ENCODE peak calls at places on chromosomes 13 and 19, in four cellular contexts. C, V, Z and O are unnamed samples. For H3K4me1, the result is how much of the 10 kb centered on the place peaks cover.

GRCh38 chr19:17949956-17950309 is 17.0 kb upstream of the KCNN1 start:
- DNase-seq in C (no peak), V (no peak), Z (no peak), O (no peak)

GRCh38 chr13:28837111-28837510 is 17.0 kb downstream of the MTUS2 start:
- DNase-seq in C (no peak), V (no peak), Z (no peak), O (no peak)

GRCh38 chr19:10764340-10764894 is 46.5 kb downstream of the DNM2 start:
- DNase-seq in C (no peak), V (no peak), Z (no peak), O (no peak)

GRCh38 chr19:13102666-13103584 is at the start of gene LYL1:
- DNase-seq in C (peak), V (no peak), Z (no peak), O (peak)

GRCh38 chr19:47391510-47392223 is 27.7 kb downstream of the MEIS3 start:
- DNase-seq in C (peak), V (peak), Z (peak), O (peak)

GRCh38 chr19:2665103-2665502 is 37.4 kb downstream of the GNG7 start:
- DNase-seq in C (no peak), V (no peak), Z (no peak), O (no peak)

GRCh38 chr19:12733907-12734214 is 623 bp downstream of the TRIR start:
- DNase-seq in C (no peak), V (no peak), Z (no peak), O (no peak)

GRCh38 chr13:44989941-44990340 is 603 bp downstream of the GPALPP1 start:
- DNase-seq in C (no peak), V (peak), Z (no peak), O (no peak)

GRCh38 chr19:16180611-16181010 is 4.6 kb upstream of the FAM32A start:
- DNase-seq in C (no peak), V (no peak), Z (no peak), O (no peak)

GRCh38 chr19:13633109-13633508 is 126.8 kb upstream of the CACNA1A start:
- DNase-seq in C (no peak), V (no peak), Z (no peak), O (no peak)

GRCh38 chr19:40335855-40336700 is 12.1 kb downstream of the C19orf47 start:
- DNase-seq in C (no peak), V (no peak), Z (no peak), O (no peak)

GRCh38 chr13:20263393-20264044 is 31.4 kb upstream of the GJB6 start:
- DNase-seq in C (no peak), V (no peak), Z (no peak), O (no peak)

GRCh38 chr13:21116141-21116540 is 54.8 kb upstream of the LATS2 start:
- DNase-seq in C (no peak), V (no peak), Z (no peak), O (no peak)

GRCh38 chr13:24718192-24718965 is 38.2 kb downstream of the ATP12A start:
- DNase-seq in C (no peak), V (no peak), Z (no peak), O (no peak)

GRCh38 chr13:41025518-41025917 is 6.4 kb upstream of the ELF1 start:
- DNase-seq in C (no peak), V (no peak), Z (no peak), O (no peak)

GRCh38 chr13:47188802-47189201 is 291.9 kb upstream of the HTR2A start:
- DNase-seq in C (no peak), V (no peak), Z (no peak), O (no peak)

GRCh38 chr19:28505933-28506332 is 707.0 kb downstream of the UQCRFS1 start:
- DNase-seq in C (no peak), V (no peak), Z (no peak), O (no peak)

GRCh38 chr13:25478186-25478585 is 106.4 kb downstream of the ATP8A2 start:
- DNase-seq in C (no peak), V (no peak), Z (no peak), O (no peak)

GRCh38 chr19:13209797-13210775 is 59.9 kb downstream of the IER2 start:
- DNase-seq in C (no peak), V (no peak), Z (no peak), O (no peak)

GRCh38 chr13:78609464-78610205 is 6.3 kb upstream of the POU4F1 start:
- DNase-seq in C (no peak), V (no peak), Z (no peak), O (no peak)

GRCh38 chr19:28556371-28556770 is 656.6 kb downstream of the UQCRFS1 start:
- DNase-seq in C (no peak), V (no peak), Z (no peak), O (peak)

GRCh38 chr13:50812242-50812641 is 31.2 kb downstream of the DLEU7 start:
- DNase-seq in C (no peak), V (no peak), Z (no peak), O (no peak)

GRCh38 chr19:46416077-46416709 is 2.8 kb upstream of the CCDC8 start:
- DNase-seq in C (peak), V (no peak), Z (no peak), O (peak)

GRCh38 chr13:27005556-27005955 is 166.1 kb downstream of the USP12 start:
- DNase-seq in C (no peak), V (no peak), Z (no peak), O (no peak)

GRCh38 chr19:2625434-2625833 is 77.1 kb downstream of the GNG7 start:
- DNase-seq in C (peak), V (no peak), Z (no peak), O (no peak)

GRCh38 chr13:27262546-27262945 is 8.1 kb upstream of the RASL11A start:
- DNase-seq in C (no peak), V (no peak), Z (no peak), O (no peak)

GRCh38 chr13:43390101-43390500 is 366.7 kb downstream of the DNAJC15 start:
- DNase-seq in C (no peak), V (no peak), Z (no peak), O (no peak)

GRCh38 chr19:34254552-34255432 is at the start of gene GARRE1:
- DNase-seq in C (no peak), V (peak), Z (peak), O (no peak)

GRCh38 chr13:112756967-112757758 is 67.3 kb downstream of the ATP11A start:
- DNase-seq in C (no peak), V (no peak), Z (no peak), O (no peak)

GRCh38 chr19:51503891-51504290 is 2.3 kb upstream of the SIGLEC12 start:
- DNase-seq in C (no peak), V (no peak), Z (no peak), O (no peak)

DNA sequence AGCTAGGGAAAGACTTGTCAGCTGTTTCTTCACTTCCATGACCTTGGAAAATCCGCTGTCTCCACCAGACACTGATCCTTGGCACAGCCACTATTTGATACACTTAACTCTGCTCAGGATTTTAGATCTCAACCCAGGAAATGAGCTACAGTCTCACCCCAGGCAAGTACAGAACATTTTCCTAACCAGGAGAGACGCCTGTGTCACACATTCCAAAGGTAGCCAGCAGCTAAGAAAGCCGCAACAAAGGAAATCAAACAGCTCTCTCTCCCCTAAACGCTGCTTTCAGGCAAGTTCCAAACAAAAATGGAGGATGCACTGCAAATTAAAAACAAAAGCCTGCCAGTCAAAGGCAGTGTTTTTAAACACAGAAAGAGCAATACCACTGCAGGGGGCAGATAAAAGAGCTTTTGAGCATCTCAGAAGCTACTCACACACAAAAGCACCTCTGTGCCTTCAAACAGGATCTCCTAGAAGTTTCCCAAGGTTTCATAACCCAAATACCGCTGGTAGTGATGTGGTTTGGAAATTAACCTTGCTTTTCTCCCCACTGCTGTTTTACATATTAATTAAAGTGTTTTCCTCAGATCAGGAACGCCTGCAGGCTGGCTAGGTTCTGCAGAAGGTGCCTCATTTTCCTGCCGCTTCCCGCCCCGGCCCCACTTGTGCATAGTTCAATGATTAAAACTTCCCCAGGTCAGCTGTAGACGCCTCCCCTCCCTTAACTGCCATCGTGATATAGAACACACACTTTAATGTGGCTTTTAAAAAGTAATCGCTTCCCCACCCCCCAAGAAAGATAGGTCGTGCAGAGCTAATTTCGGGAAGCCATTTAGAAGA is 57.1 kb downstream of the IRS2 start:
- DNase-seq in C (no peak), V (no peak), Z (no peak), O (no peak)
- H3K4me1 ChIP-seq in C (under half), V (under half), Z (under half), O (under half)

DNA sequence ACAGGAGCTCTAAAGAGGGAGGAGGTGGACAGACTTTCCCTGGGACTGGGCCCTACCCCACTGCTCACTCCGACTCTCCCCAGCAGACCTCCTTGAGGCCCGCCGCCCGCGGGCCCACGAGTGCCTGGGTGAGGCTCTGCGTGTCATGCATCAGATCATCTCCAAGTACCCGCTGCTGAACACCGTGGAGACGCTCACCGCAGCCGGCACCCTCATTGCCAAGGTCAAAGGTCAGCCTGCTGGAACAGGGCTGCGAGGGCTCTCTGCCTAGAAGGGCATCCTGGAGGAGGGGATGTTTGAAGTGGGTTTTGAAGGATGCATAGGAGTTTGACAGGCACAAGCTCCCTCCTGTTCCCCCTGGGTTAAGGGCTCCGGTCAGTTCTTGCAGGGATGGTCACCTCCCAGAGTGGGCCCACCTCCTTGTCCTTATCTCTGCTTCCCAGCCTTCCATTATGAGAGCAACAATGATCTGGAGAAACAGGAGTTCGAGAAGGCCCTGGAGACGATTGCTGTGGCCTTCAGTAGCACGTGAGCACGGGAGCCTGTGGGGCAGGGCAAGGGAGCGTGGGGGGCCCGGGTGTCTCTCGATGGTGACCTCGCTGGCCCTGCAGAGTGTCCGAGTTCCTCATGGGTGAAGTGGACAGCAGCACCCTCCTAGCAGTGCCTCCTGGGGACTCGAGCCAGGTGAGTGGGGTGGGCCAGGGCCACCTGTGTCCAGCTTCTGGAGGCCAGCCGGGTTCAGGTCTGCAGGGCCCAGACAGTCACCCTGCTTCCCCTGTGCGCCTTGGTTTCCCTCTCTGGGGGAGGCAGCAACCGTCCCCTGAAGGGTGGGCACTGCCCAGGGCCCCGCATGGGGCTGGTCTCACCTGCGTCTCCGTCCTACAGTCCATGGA is 6.3 kb downstream of the ARHGAP45 start:
- DNase-seq in C (no peak), V (peak), Z (no peak), O (no peak)
- H3K4me1 ChIP-seq in C (under half), V (half or more), Z (half or more), O (under half)

GRCh38 chr19:43467276-43467675 is 1.9 kb upstream of the LYPD3 start:
- DNase-seq in C (no peak), V (no peak), Z (no peak), O (no peak)

GRCh38 chr19:43465468-43466120 is at the start of gene LYPD3:
- DNase-seq in C (no peak), V (no peak), Z (no peak), O (peak)

GRCh38 chr19:43468354-43469159 is 3.1 kb upstream of the LYPD3 start:
- DNase-seq in C (no peak), V (peak), Z (no peak), O (no peak)

GRCh38 chr19:43467730-43468129 is 2.3 kb upstream of the LYPD3 start:
- DNase-seq in C (no peak), V (no peak), Z (no peak), O (no peak)

GRCh38 chr19:43466793-43467192 is 1.4 kb upstream of the LYPD3 start:
- DNase-seq in C (no peak), V (no peak), Z (no peak), O (no peak)
- H3K4me1 ChIP-seq in C (under half), V (under half), Z (under half), O (under half)

GRCh38 chr19:4112367-4112766 is 11.6 kb downstream of the MAP2K2 start:
- DNase-seq in C (no peak), V (no peak), Z (no peak), O (no peak)

GRCh38 chr19:4113398-4114088 is 10.4 kb downstream of the MAP2K2 start:
- DNase-seq in C (no peak), V (no peak), Z (no peak), O (no peak)

GRCh38 chr19:4114181-4114580 is 9.7 kb downstream of the MAP2K2 start:
- DNase-seq in C (no peak), V (no peak), Z (no peak), O (no peak)

GRCh38 chr19:4109626-4109945 is 14.3 kb downstream of the MAP2K2 start:
- DNase-seq in C (no peak), V (no peak), Z (no peak), O (no peak)

DNA sequence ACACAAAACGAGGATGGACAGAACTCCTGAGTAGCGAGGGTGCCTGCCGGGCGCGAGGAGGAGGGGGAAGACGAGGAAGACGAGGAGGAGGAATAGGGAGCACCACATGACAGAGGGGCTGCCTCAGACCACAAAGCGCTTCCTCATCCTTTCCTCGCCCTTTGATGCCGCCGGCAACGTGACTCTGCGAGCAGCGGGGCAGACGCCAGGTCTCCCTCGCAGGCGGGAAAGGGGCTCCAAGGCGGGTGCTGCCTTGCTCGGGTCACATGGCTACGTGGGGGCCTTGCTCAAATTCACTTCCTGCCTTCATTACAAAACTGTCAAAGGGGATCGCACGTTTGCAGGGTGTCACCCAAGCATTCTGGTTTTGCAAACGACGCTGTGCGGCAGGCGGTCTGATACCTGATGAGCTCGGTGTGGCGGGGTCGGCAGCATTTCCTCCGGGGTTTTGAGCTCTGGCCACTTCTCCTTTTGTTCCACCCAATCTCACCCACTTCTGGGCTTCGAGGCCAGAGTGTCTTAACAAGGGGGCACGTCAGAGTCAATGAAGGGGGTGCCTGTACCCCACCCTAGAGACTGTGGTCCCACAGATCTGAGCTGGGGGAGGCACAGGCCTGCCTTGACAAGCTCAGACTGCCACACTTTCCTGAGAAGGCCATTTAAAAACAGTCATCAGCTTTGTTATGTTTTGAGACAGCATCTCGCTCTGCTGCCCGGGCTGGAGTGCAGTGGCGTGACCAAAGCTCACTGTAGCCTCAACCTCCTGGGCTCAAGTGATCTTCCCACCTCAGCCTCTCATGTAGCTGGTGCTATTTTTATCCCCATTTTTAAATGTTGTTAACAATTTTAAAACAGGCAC is 14.9 kb downstream of the MAP2K2 start:
- DNase-seq in C (no peak), V (peak), Z (peak), O (no peak)
- H3K4me1 ChIP-seq in C (under half), V (under half), Z (under half), O (under half)

GRCh38 chr13:93800342-93800741 is 573.7 kb downstream of the GPC6 start:
- DNase-seq in C (no peak), V (no peak), Z (no peak), O (no peak)
- H3K4me1 ChIP-seq in C (under half), V (under half), Z (under half), O (under half)

DNA sequence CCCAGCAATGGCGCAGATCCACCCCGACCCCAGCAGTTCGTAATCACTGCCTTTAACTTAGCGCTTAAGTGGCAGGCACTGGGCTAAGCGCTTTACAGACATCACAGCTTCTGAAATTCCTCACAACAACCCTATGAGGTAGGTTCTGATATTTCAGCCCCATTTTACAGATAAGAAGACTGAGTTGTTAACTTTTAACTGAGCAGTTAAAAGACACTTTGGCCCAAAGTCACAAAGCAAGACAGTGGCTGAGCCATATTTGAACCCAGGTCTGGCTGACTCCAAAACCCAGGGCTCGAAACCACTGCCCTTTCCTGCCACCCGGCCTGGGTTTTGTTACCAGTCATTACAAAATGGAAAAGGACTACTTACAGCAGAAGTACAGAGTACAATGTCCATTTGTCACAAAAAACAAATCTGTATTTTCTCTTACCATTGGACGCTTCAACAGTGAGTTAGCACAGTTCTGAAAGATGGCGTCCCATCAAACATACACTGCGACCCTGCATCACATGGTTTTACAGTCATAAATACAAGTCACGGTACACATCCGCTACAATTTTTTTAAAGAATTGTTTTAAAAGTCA is 8.5 kb downstream of the HNRNPL start:
- DNase-seq in C (no peak), V (no peak), Z (no peak), O (no peak)
- H3K4me1 ChIP-seq in C (under half), V (half or more), Z (under half), O (under half)